ENCODE peak calls at places on chromosomes 12 and 14, in six cellular contexts. One of them, this sample, is unnamed.

GRCh38 chr12:117900561-117900960 is 68.2 kb downstream of the KSR2 start:
- DNase-seq in IMR-90: peak; percentile 8
- DNase-seq in neuronal stem cell: no peak
- DNase-seq in H1: no peak
- DNase-seq in H9: no peak
- DNase-seq in mesenchymal stem cell: no peak
- DNase-seq in this sample: no peak

GRCh38 chr12:47346251-47347019 is 266.7 kb upstream of the AMIGO2 start:
- DNase-seq in IMR-90: no peak
- DNase-seq in neuronal stem cell: no peak
- DNase-seq in H1: no peak
- DNase-seq in H9: no peak
- DNase-seq in mesenchymal stem cell: no peak
- DNase-seq in this sample: peak; percentile 27

GRCh38 chr14:94312481-94313246 is 10.5 kb downstream of the SERPINA6 start:
- DNase-seq in IMR-90: no peak
- DNase-seq in neuronal stem cell: no peak
- DNase-seq in H1: no peak
- DNase-seq in H9: no peak
- DNase-seq in mesenchymal stem cell: no peak
- DNase-seq in this sample: no peak

GRCh38 chr12:104177663-104178501 is 37.7 kb upstream of the TXNRD1 start:
- DNase-seq in IMR-90: peak; percentile 97
- DNase-seq in neuronal stem cell: no peak
- DNase-seq in H1: no peak
- DNase-seq in H9: no peak
- DNase-seq in mesenchymal stem cell: peak; percentile 95
- DNase-seq in this sample: peak; percentile 34

GRCh38 chr14:103522649-103523582 is at the start of gene CKB:
- DNase-seq in IMR-90: peak; percentile 45
- DNase-seq in neuronal stem cell: peak; percentile 74
- DNase-seq in H1: no peak
- DNase-seq in H9: peak; percentile 75
- DNase-seq in mesenchymal stem cell: peak; percentile 71
- DNase-seq in this sample: peak; percentile 71

GRCh38 chr12:127214196-127214595 is 1052.8 kb upstream of the TMEM132C start:
- DNase-seq in IMR-90: no peak
- DNase-seq in neuronal stem cell: no peak
- DNase-seq in H1: no peak
- DNase-seq in H9: no peak
- DNase-seq in mesenchymal stem cell: no peak
- DNase-seq in this sample: no peak

GRCh38 chr14:56807586-56808168 is 2.6 kb downstream of the OTX2 start:
- DNase-seq in IMR-90: no peak
- DNase-seq in neuronal stem cell: no peak
- DNase-seq in H1: no peak
- DNase-seq in H9: no peak
- DNase-seq in mesenchymal stem cell: no peak
- DNase-seq in this sample: no peak

GRCh38 chr12:62976110-62976640 is 41.2 kb upstream of the PPM1H start:
- DNase-seq in IMR-90: no peak
- DNase-seq in neuronal stem cell: no peak
- DNase-seq in H1: no peak
- DNase-seq in H9: no peak
- DNase-seq in mesenchymal stem cell: no peak
- DNase-seq in this sample: no peak

GRCh38 chr14:73261520-73262426 is 24.5 kb downstream of the PAPLN start:
- DNase-seq in IMR-90: no peak
- DNase-seq in neuronal stem cell: no peak
- DNase-seq in H1: no peak
- DNase-seq in H9: no peak
- DNase-seq in mesenchymal stem cell: no peak
- DNase-seq in this sample: no peak

GRCh38 chr14:79971330-79971729 is 240.0 kb downstream of the DIO2 start:
- DNase-seq in IMR-90: peak; percentile 87
- DNase-seq in neuronal stem cell: no peak
- DNase-seq in H1: no peak
- DNase-seq in H9: no peak
- DNase-seq in mesenchymal stem cell: peak; percentile 62
- DNase-seq in this sample: no peak

GRCh38 chr14:100676089-100676685 is 50.5 kb upstream of the DLK1 start:
- DNase-seq in IMR-90: no peak
- DNase-seq in neuronal stem cell: no peak
- DNase-seq in H1: no peak
- DNase-seq in H9: no peak
- DNase-seq in mesenchymal stem cell: no peak
- DNase-seq in this sample: no peak

GRCh38 chr12:14948672-14949071 is 10.3 kb upstream of the ERP27 start:
- DNase-seq in IMR-90: peak; percentile 89
- DNase-seq in neuronal stem cell: no peak
- DNase-seq in H1: no peak
- DNase-seq in H9: no peak
- DNase-seq in mesenchymal stem cell: peak; percentile 90
- DNase-seq in this sample: peak; percentile 82

GRCh38 chr14:60116181-60116580 is 24.5 kb downstream of the PCNX4 start:
- DNase-seq in IMR-90: peak; percentile 26
- DNase-seq in neuronal stem cell: no peak
- DNase-seq in H1: no peak
- DNase-seq in H9: no peak
- DNase-seq in mesenchymal stem cell: peak; percentile 75
- DNase-seq in this sample: no peak

GRCh38 chr14:50089213-50089612 is 27.2 kb downstream of the VCPKMT start:
- DNase-seq in IMR-90: no peak
- DNase-seq in neuronal stem cell: no peak
- DNase-seq in H1: no peak
- DNase-seq in H9: no peak
- DNase-seq in mesenchymal stem cell: no peak
- DNase-seq in this sample: no peak

GRCh38 chr14:66070542-66071319 is 415.4 kb upstream of the CCDC196 start:
- DNase-seq in IMR-90: no peak
- DNase-seq in neuronal stem cell: peak; percentile 69
- DNase-seq in H1: peak; percentile 58
- DNase-seq in H9: peak; percentile 83
- DNase-seq in mesenchymal stem cell: peak; percentile 39
- DNase-seq in this sample: peak; percentile 82

GRCh38 chr14:30251557-30252100 is 307.3 kb upstream of the G2E3 start:
- DNase-seq in IMR-90: no peak
- DNase-seq in neuronal stem cell: no peak
- DNase-seq in H1: no peak
- DNase-seq in H9: no peak
- DNase-seq in mesenchymal stem cell: no peak
- DNase-seq in this sample: no peak

GRCh38 chr12:46110220-46110700 is 119.9 kb upstream of the SCAF11 start:
- DNase-seq in IMR-90: no peak
- DNase-seq in neuronal stem cell: no peak
- DNase-seq in H1: no peak
- DNase-seq in H9: no peak
- DNase-seq in mesenchymal stem cell: no peak
- DNase-seq in this sample: no peak

GRCh38 chr12:114661245-114661644 is 22.7 kb downstream of the TBX3 start:
- DNase-seq in IMR-90: peak; percentile 22
- DNase-seq in neuronal stem cell: no peak
- DNase-seq in H1: no peak
- DNase-seq in H9: no peak
- DNase-seq in mesenchymal stem cell: no peak
- DNase-seq in this sample: no peak

GRCh38 chr12:13347241-13348043 is 150.9 kb downstream of the EMP1 start:
- DNase-seq in IMR-90: peak; percentile 56
- DNase-seq in neuronal stem cell: no peak
- DNase-seq in H1: no peak
- DNase-seq in H9: no peak
- DNase-seq in mesenchymal stem cell: peak; percentile 18
- DNase-seq in this sample: no peak

GRCh38 chr12:112022241-112023016 is 9.2 kb downstream of the ERP29 start:
- DNase-seq in IMR-90: no peak
- DNase-seq in neuronal stem cell: no peak
- DNase-seq in H1: no peak
- DNase-seq in H9: no peak
- DNase-seq in mesenchymal stem cell: no peak
- DNase-seq in this sample: no peak

GRCh38 chr14:63276492-63277342 is 42.0 kb downstream of the GPHB5 start:
- DNase-seq in IMR-90: peak; percentile 64
- DNase-seq in neuronal stem cell: peak; percentile 38
- DNase-seq in H1: no peak
- DNase-seq in H9: no peak
- DNase-seq in mesenchymal stem cell: peak; percentile 54
- DNase-seq in this sample: peak; percentile 59

GRCh38 chr12:120265203-120265482 is 387 bp downstream of the PXN start:
- DNase-seq in IMR-90: no peak
- DNase-seq in neuronal stem cell: no peak
- DNase-seq in H1: no peak
- DNase-seq in H9: no peak
- DNase-seq in mesenchymal stem cell: no peak
- DNase-seq in this sample: no peak

GRCh38 chr14:51453869-51454268 is 197.8 kb upstream of the FRMD6 start:
- DNase-seq in IMR-90: no peak
- DNase-seq in neuronal stem cell: no peak
- DNase-seq in H1: no peak
- DNase-seq in H9: no peak
- DNase-seq in mesenchymal stem cell: no peak
- DNase-seq in this sample: no peak

GRCh38 chr14:51792819-51793218 is 67.6 kb upstream of the GNG2 start:
- DNase-seq in IMR-90: peak; percentile 84
- DNase-seq in neuronal stem cell: no peak
- DNase-seq in H1: no peak
- DNase-seq in H9: no peak
- DNase-seq in mesenchymal stem cell: peak; percentile 49
- DNase-seq in this sample: no peak

GRCh38 chr12:104571328-104571727 is 114.6 kb downstream of the CHST11 start:
- DNase-seq in IMR-90: no peak
- DNase-seq in neuronal stem cell: no peak
- DNase-seq in H1: no peak
- DNase-seq in H9: no peak
- DNase-seq in mesenchymal stem cell: no peak
- DNase-seq in this sample: no peak

GRCh38 chr12:91610561-91610960 is 427.9 kb upstream of the DCN start:
- DNase-seq in IMR-90: no peak
- DNase-seq in neuronal stem cell: no peak
- DNase-seq in H1: no peak
- DNase-seq in H9: no peak
- DNase-seq in mesenchymal stem cell: no peak
- DNase-seq in this sample: no peak
- H3K23ac ChIP-seq in IMR-90: no peak overlapping the region
- H3K23ac ChIP-seq in neuronal stem cell: no peak overlapping the region
- H3K23ac ChIP-seq in H1: no peak overlapping the region
- H3K23ac ChIP-seq in H9: no peak overlapping the region
- H3K23ac ChIP-seq in mesenchymal stem cell: no peak overlapping the region
- H3K23ac ChIP-seq in this sample: no peak overlapping the region

GRCh38 chr12:50924131-50924438 is 28.3 kb upstream of the HIGD1C start:
- DNase-seq in IMR-90: no peak
- DNase-seq in neuronal stem cell: no peak
- DNase-seq in H1: no peak
- DNase-seq in H9: peak; percentile 37
- DNase-seq in mesenchymal stem cell: no peak
- DNase-seq in this sample: no peak

GRCh38 chr12:50923361-50924130 is 28.8 kb upstream of the HIGD1C start:
- DNase-seq in IMR-90: no peak
- DNase-seq in neuronal stem cell: no peak
- DNase-seq in H1: no peak
- DNase-seq in H9: no peak
- DNase-seq in mesenchymal stem cell: no peak
- DNase-seq in this sample: no peak

GRCh38 chr12:50925920-50926319 is 26.4 kb upstream of the HIGD1C start:
- DNase-seq in IMR-90: no peak
- DNase-seq in neuronal stem cell: no peak
- DNase-seq in H1: no peak
- DNase-seq in H9: no peak
- DNase-seq in mesenchymal stem cell: no peak
- DNase-seq in this sample: no peak

GRCh38 chr12:50925342-50925651 is 27.0 kb upstream of the HIGD1C start:
- DNase-seq in IMR-90: no peak
- DNase-seq in neuronal stem cell: no peak
- DNase-seq in H1: no peak
- DNase-seq in H9: peak; percentile 59
- DNase-seq in mesenchymal stem cell: no peak
- DNase-seq in this sample: no peak

GRCh38 chr12:50924439-50925341 is 27.7 kb upstream of the HIGD1C start:
- DNase-seq in IMR-90: peak; percentile 86
- DNase-seq in neuronal stem cell: no peak
- DNase-seq in H1: no peak
- DNase-seq in H9: peak; percentile 63
- DNase-seq in mesenchymal stem cell: peak; percentile 97
- DNase-seq in this sample: peak; percentile 59
- H3K18ac ChIP-seq in IMR-90: peak overlapping the region; percentile 91
- H3K18ac ChIP-seq in neuronal stem cell: no peak overlapping the region
- H3K18ac ChIP-seq in H1: peak overlapping the region; percentile 75
- H3K18ac ChIP-seq in H9: no peak overlapping the region
- H3K18ac ChIP-seq in mesenchymal stem cell: peak overlapping the region; percentile 58
- H3K18ac ChIP-seq in this sample: no peak overlapping the region

GRCh38 chr12:108855284-108856169 is 1.9 kb downstream of the SSH1 start:
- DNase-seq in IMR-90: peak; percentile 52
- DNase-seq in neuronal stem cell: no peak
- DNase-seq in H1: no peak
- DNase-seq in H9: no peak
- DNase-seq in mesenchymal stem cell: peak; percentile 83
- DNase-seq in this sample: peak; percentile 59

GRCh38 chr12:108856428-108857157 is 790 bp downstream of the SSH1 start:
- DNase-seq in IMR-90: peak; percentile 87
- DNase-seq in neuronal stem cell: no peak
- DNase-seq in H1: no peak
- DNase-seq in H9: peak; percentile 58
- DNase-seq in mesenchymal stem cell: peak; percentile 97
- DNase-seq in this sample: peak; percentile 58

GRCh38 chr12:108858399-108859074 is 1.2 kb upstream of the SSH1 start:
- DNase-seq in IMR-90: no peak
- DNase-seq in neuronal stem cell: no peak
- DNase-seq in H1: no peak
- DNase-seq in H9: no peak
- DNase-seq in mesenchymal stem cell: no peak
- DNase-seq in this sample: peak; percentile 57

GRCh38 chr12:108856170-108856427 is 1.3 kb downstream of the SSH1 start:
- DNase-seq in IMR-90: no peak
- DNase-seq in neuronal stem cell: no peak
- DNase-seq in H1: no peak
- DNase-seq in H9: no peak
- DNase-seq in mesenchymal stem cell: no peak
- DNase-seq in this sample: no peak

GRCh38 chr12:108857158-108857407 is 300 bp downstream of the SSH1 start:
- DNase-seq in IMR-90: no peak
- DNase-seq in neuronal stem cell: no peak
- DNase-seq in H1: no peak
- DNase-seq in H9: no peak
- DNase-seq in mesenchymal stem cell: no peak
- DNase-seq in this sample: no peak
- H3K23ac ChIP-seq in IMR-90: peak overlapping the region; percentile 99
- H3K23ac ChIP-seq in neuronal stem cell: peak overlapping the region; percentile 0
- H3K23ac ChIP-seq in H1: no peak overlapping the region
- H3K23ac ChIP-seq in H9: no peak overlapping the region
- H3K23ac ChIP-seq in mesenchymal stem cell: no peak overlapping the region
- H3K23ac ChIP-seq in this sample: peak overlapping the region; percentile 32

DNA sequence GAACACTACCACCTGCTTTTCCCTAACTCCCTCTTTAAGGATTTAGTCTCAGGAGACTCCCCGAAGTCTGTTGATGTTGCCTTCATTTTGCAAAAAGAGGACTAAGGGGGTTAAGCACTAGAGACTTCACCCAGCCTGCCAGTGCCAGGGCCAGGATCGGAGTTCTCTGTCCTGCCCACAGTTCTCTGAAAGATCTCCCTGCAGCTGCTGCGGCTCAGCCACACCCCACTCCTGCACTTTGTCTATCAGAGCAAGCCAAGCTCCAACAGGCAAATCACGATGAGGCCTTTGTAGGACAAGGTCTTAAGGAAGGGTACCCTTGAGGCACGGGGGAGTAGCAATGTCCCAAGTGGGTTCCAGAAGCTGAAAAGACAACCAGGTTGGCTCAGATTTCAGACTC is 148.8 kb upstream of the EGLN3 start:
- DNase-seq in IMR-90: no peak
- DNase-seq in neuronal stem cell: no peak
- DNase-seq in H1: no peak
- DNase-seq in H9: no peak
- DNase-seq in mesenchymal stem cell: no peak
- DNase-seq in this sample: no peak
- H3K18ac ChIP-seq in IMR-90: no peak overlapping the region
- H3K18ac ChIP-seq in neuronal stem cell: peak overlapping the region; percentile 6
- H3K18ac ChIP-seq in H1: no peak overlapping the region
- H3K18ac ChIP-seq in H9: no peak overlapping the region
- H3K18ac ChIP-seq in mesenchymal stem cell: no peak overlapping the region
- H3K18ac ChIP-seq in this sample: no peak overlapping the region

This sample was measured in mesendoderm.